ENCODE peak calls at places on chromosomes 13 and 19, in six cellular contexts. R is uterus; C is CD4-positive, CD25-positive, alpha-beta regulatory T cell; M is heart right ventricle; L is AG10803; J is cardiac fibroblast. K is an unnamed sample.

GRCh38 chr19:1699998-1700732 is 47.8 kb upstream of the TCF3 start:
- DNase-seq in R (no peak), C (no peak), M (no peak), L (no peak), J (no peak), K (no peak)

GRCh38 chr13:76552807-76553206 is 333.4 kb downstream of the KCTD12 start:
- DNase-seq in R (no peak), C (no peak), M (no peak), L (no peak), J (peak; percentile 1), K (no peak)

GRCh38 chr13:112747256-112747655 is 57.4 kb downstream of the ATP11A start:
- DNase-seq in R (no peak), C (no peak), M (no peak), L (no peak), J (no peak), K (no peak)

GRCh38 chr19:38734176-38734425 is 10.2 kb downstream of the CAPN12 start:
- DNase-seq in R (peak; percentile 26), C (no peak), M (no peak), L (no peak), J (no peak), K (no peak)

GRCh38 chr13:85261757-85262346 is 537.4 kb downstream of the SLITRK6 start:
- DNase-seq in R (no peak), C (no peak), M (no peak), L (no peak), J (peak; percentile 27), K (no peak)

GRCh38 chr19:51798958-51799310 is 4.0 kb downstream of the FPR3 start:
- DNase-seq in R (no peak), C (no peak), M (no peak), L (no peak), J (no peak), K (no peak)

GRCh38 chr13:110913322-110913721 is 1.5 kb downstream of the ANKRD10 start:
- DNase-seq in R (no peak), C (peak; percentile 32), M (no peak), L (no peak), J (peak; percentile 13), K (no peak)

GRCh38 chr19:531009-531752 is 379 bp upstream of the CDC34 start:
- DNase-seq in R (peak; percentile 73), C (peak; percentile 93), M (peak; percentile 78), L (peak; percentile 71), J (peak; percentile 87), K (peak; percentile 82)

GRCh38 chr13:21898461-21898860 is 227.6 kb downstream of the FGF9 start:
- DNase-seq in R (no peak), C (no peak), M (no peak), L (no peak), J (no peak), K (no peak)

GRCh38 chr19:31277516-31277915 is 71.7 kb downstream of the TSHZ3 start:
- DNase-seq in R (no peak), C (no peak), M (no peak), L (no peak), J (no peak), K (no peak)

GRCh38 chr19:18851673-18852325 is 20.0 kb downstream of the UPF1 start:
- DNase-seq in R (no peak), C (no peak), M (no peak), L (no peak), J (no peak), K (no peak)

GRCh38 chr13:110338441-110339101 is 31.5 kb downstream of the COL4A2 start:
- DNase-seq in R (peak; percentile 68), C (no peak), M (peak; percentile 70), L (peak; percentile 81), J (peak; percentile 96), K (no peak)

GRCh38 chr19:10861118-10861651 is 10.2 kb upstream of the CARM1 start:
- DNase-seq in R (no peak), C (peak; percentile 17), M (no peak), L (peak; percentile 33), J (peak; percentile 37), K (no peak)

GRCh38 chr19:42249149-42249750 is 5.7 kb downstream of the ERF start:
- DNase-seq in R (peak; percentile 22), C (no peak), M (no peak), L (no peak), J (no peak), K (no peak)

GRCh38 chr13:113917096-113917495 is 53.2 kb upstream of the GAS6 start:
- DNase-seq in R (no peak), C (no peak), M (no peak), L (no peak), J (no peak), K (no peak)

GRCh38 chr13:73665279-73665678 is 468.9 kb downstream of the KLF12 start:
- DNase-seq in R (no peak), C (no peak), M (no peak), L (no peak), J (no peak), K (no peak)

GRCh38 chr19:917323-918151 is at the start of gene KISS1R:
- DNase-seq in R (no peak), C (no peak), M (no peak), L (no peak), J (peak; percentile 29), K (peak; percentile 11)